ENCODE peak calls at places on chromosomes 6 and 20, in eight cellular contexts. D is heart left ventricle; X is OCI-LY7; O is A549; F is A673; T is cardiac muscle cell; C is vagina; J is CD8-positive, alpha-beta T cell. I is an unnamed sample.
A peak's percentile ranks its signal among the peaks of the same experiment; 100 is the strongest.

GRCh38 chr6:39062014-39062740 is 13.6 kb downstream of the GLP1R start:
- DNase-seq in D (no peak), X (no peak), O (no peak), F (peak; percentile 47), T (no peak), C (no peak), J (no peak), I (no peak)

GRCh38 chr20:45469336-45470261 is at the start of gene WFDC2:
- DNase-seq in D (no peak), X (no peak), O (no peak), F (no peak), T (no peak), C (peak; percentile 29), J (no peak), I (peak; percentile 78)

GRCh38 chr6:33700391-33701050 is 11.0 kb downstream of the UQCC2 start:
- DNase-seq in D (peak; percentile 59), X (peak; percentile 87), O (peak; percentile 77), F (peak; percentile 82), T (peak; percentile 78), C (no peak), J (peak; percentile 74), I (no peak)

GRCh38 chr6:91276315-91276714 is 689.4 kb upstream of the MAP3K7 start:
- DNase-seq in D (no peak), X (peak; percentile 2), O (peak; percentile 9), F (peak; percentile 71), T (no peak), C (no peak), J (no peak), I (no peak)

GRCh38 chr6:166056637-166057036 is 111.0 kb downstream of the TBXT start:
- DNase-seq in D (peak; percentile 75), X (no peak), O (no peak), F (no peak), T (peak; percentile 96), C (no peak), J (no peak), I (no peak)

GRCh38 chr20:42204261-42204660 is 586.1 kb upstream of the CHD6 start:
- DNase-seq in D (no peak), X (no peak), O (peak; percentile 6), F (peak; percentile 14), T (no peak), C (no peak), J (no peak), I (peak; percentile 12)

GRCh38 chr6:166908812-166909211 is 47.5 kb downstream of the RNASET2 start:
- DNase-seq in D (no peak), X (no peak), O (no peak), F (no peak), T (no peak), C (no peak), J (no peak), I (no peak)

GRCh38 chr20:10635476-10636208 is 38.2 kb downstream of the JAG1 start:
- DNase-seq in D (no peak), X (no peak), O (no peak), F (no peak), T (no peak), C (no peak), J (no peak), I (no peak)

GRCh38 chr20:25017257-25017803 is 24.8 kb upstream of the APMAP start:
- DNase-seq in D (peak; percentile 15), X (no peak), O (no peak), F (no peak), T (no peak), C (no peak), J (no peak), I (peak; percentile 97)

GRCh38 chr20:44683263-44684046 is 31.7 kb upstream of the CCN5 start:
- DNase-seq in D (no peak), X (peak; percentile 91), O (peak; percentile 75), F (no peak), T (peak; percentile 64), C (no peak), J (peak; percentile 62), I (peak; percentile 73)

GRCh38 chr6:75049308-75049707 is 156.5 kb downstream of the COL12A1 start:
- DNase-seq in D (no peak), X (no peak), O (no peak), F (no peak), T (no peak), C (no peak), J (no peak), I (no peak)

GRCh38 chr6:39357998-39358686 is 35.6 kb upstream of the KCNK16 start:
- DNase-seq in D (no peak), X (no peak), O (no peak), F (peak; percentile 74), T (peak; percentile 89), C (no peak), J (no peak), I (peak; percentile 54)

GRCh38 chr20:19785886-19786285 is 27.8 kb downstream of the RIN2 start:
- DNase-seq in D (no peak), X (no peak), O (no peak), F (no peak), T (no peak), C (no peak), J (no peak), I (no peak)

GRCh38 chr20:17960927-17961599 is 7.5 kb downstream of the SNX5 start:
- DNase-seq in D (peak; percentile 47), X (no peak), O (no peak), F (no peak), T (peak; percentile 90), C (no peak), J (no peak), I (no peak)

GRCh38 chr6:130421567-130421966 is 55.8 kb downstream of the TMEM200A start:
- DNase-seq in D (no peak), X (no peak), O (no peak), F (no peak), T (peak; percentile 26), C (no peak), J (no peak), I (no peak)

GRCh38 chr20:34108616-34109174 is 3.3 kb downstream of the EIF2S2 start:
- DNase-seq in D (no peak), X (no peak), O (no peak), F (no peak), T (no peak), C (no peak), J (no peak), I (no peak)
- H3K4me1 ChIP-seq in D (peaks cover 34% of the 10 kb centered on the region), X (peaks cover 46% of the 10 kb centered on the region), O (peaks cover 41% of the 10 kb centered on the region), F (peaks cover 25% of the 10 kb centered on the region), T (peaks cover 6% of the 10 kb centered on the region), C (peaks cover 65% of the 10 kb centered on the region), J (peaks cover 47% of the 10 kb centered on the region), I (peaks cover 26% of the 10 kb centered on the region)

GRCh38 chr6:169865346-169866139 is 114.1 kb downstream of the ERMARD start:
- DNase-seq in D (peak; percentile 5), X (no peak), O (no peak), F (no peak), T (no peak), C (peak; percentile 79), J (no peak), I (no peak)

GRCh38 chr6:169868458-169868857 is 117.0 kb downstream of the ERMARD start:
- DNase-seq in D (peak; percentile 28), X (peak; percentile 83), O (no peak), F (no peak), T (no peak), C (peak; percentile 72), J (peak; percentile 51), I (no peak)

GRCh38 chr6:169866140-169866534 is 114.7 kb downstream of the ERMARD start:
- DNase-seq in D (peak; percentile 10), X (no peak), O (no peak), F (no peak), T (no peak), C (peak; percentile 71), J (no peak), I (no peak)

GRCh38 chr6:169867751-169868191 is 116.3 kb downstream of the ERMARD start:
- DNase-seq in D (peak; percentile 9), X (no peak), O (no peak), F (no peak), T (no peak), C (peak; percentile 72), J (no peak), I (no peak)

GRCh38 chr6:169866668-169867521 is 115.5 kb downstream of the ERMARD start:
- DNase-seq in D (peak; percentile 11), X (no peak), O (no peak), F (no peak), T (no peak), C (peak; percentile 77), J (no peak), I (no peak)
- H3K4me1 ChIP-seq in D (no peaks in the 10 kb centered on the region), X (peaks cover 45% of the 10 kb centered on the region), O (no peaks in the 10 kb centered on the region), F (no peaks in the 10 kb centered on the region), T (no peaks in the 10 kb centered on the region), C (peaks cover 11% of the 10 kb centered on the region), J (peaks cover 11% of the 10 kb centered on the region), I (no peaks in the 10 kb centered on the region)

GRCh38 chr6:16850332-16851022 is 89.2 kb upstream of the ATXN1 start:
- DNase-seq in D (no peak), X (no peak), O (no peak), F (peak; percentile 76), T (no peak), C (no peak), J (no peak), I (no peak)
- H3K4me1 ChIP-seq in D (no peaks in the 10 kb centered on the region), X (no peaks in the 10 kb centered on the region), O (peaks cover 3% of the 10 kb centered on the region), F (peaks cover 37% of the 10 kb centered on the region), T (peaks cover 6% of the 10 kb centered on the region), C (peaks cover 19% of the 10 kb centered on the region), J (no peaks in the 10 kb centered on the region), I (no peaks in the 10 kb centered on the region)

DNA sequence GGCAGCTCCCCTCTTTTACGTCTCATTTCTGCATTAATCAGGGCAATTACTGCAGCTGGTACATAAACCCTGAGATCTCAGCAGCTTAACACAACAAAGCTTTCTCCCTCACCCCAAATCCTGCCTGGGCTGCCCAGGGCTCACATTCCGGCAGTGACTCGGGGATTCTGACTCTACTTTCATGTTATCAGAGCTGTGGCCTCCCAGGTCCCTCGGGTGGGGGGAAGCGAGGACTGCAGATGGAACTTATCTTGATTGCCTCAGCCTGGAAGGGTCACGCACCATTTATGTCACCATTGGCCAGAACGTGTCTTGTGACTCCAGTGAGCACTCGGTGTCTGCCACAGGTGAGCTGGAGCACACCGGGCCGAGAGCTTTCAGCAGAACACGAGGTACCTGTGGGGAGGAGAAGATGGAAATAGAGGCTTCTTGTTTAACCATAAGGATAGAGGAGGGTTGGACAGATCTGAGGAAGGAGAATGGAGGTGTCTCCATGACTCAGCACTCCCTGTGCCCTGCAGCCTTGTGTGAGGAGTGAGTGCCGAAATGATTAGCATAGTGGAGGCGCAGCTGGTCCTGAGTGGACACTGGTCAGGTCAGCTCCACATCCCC is 88.5 kb upstream of the EXOC2 start:
- DNase-seq in D (no peak), X (no peak), O (no peak), F (no peak), T (no peak), C (no peak), J (no peak), I (no peak)
- H3K4me1 ChIP-seq in D (no peaks in the 10 kb centered on the region), X (no peaks in the 10 kb centered on the region), O (peaks cover 7% of the 10 kb centered on the region), F (no peaks in the 10 kb centered on the region), T (no peaks in the 10 kb centered on the region), C (no peaks in the 10 kb centered on the region), J (no peaks in the 10 kb centered on the region), I (no peaks in the 10 kb centered on the region)

I was measured in pancreas.